ENCODE peak calls at places on chromosomes 11 and 22, in five cellular contexts. One of them, this sample, is unnamed.

GRCh38 chr22:36457688-36458450 is 23.6 kb downstream of the TXN2 start:
- DNase-seq in mesenchymal stem cell: peak
- DNase-seq in H1: peak
- DNase-seq in trophoblast cell: no peak
- DNase-seq in IMR-90: no peak
- DNase-seq in this sample: no peak

GRCh38 chr11:10543782-10544181 is 2.8 kb upstream of the RNF141 start:
- DNase-seq in IMR-90: no peak
- DNase-seq in trophoblast cell: no peak
- DNase-seq in H1: no peak
- DNase-seq in mesenchymal stem cell: no peak
- DNase-seq in this sample: no peak

GRCh38 chr11:84398017-84398626 is 1112.0 kb upstream of the CCDC90B start:
- DNase-seq in H1: no peak
- DNase-seq in mesenchymal stem cell: peak
- DNase-seq in IMR-90: peak
- DNase-seq in trophoblast cell: peak
- DNase-seq in this sample: no peak

GRCh38 chr11:87265132-87265531 is 227.4 kb downstream of the TMEM135 start:
- DNase-seq in H1: no peak
- DNase-seq in trophoblast cell: no peak
- DNase-seq in IMR-90: peak
- DNase-seq in mesenchymal stem cell: no peak
- DNase-seq in this sample: no peak

GRCh38 chr11:43574949-43575915 is 105.3 kb upstream of the HSD17B12 start:
- DNase-seq in H1: peak
- DNase-seq in trophoblast cell: no peak
- DNase-seq in IMR-90: peak
- DNase-seq in mesenchymal stem cell: peak
- DNase-seq in this sample: no peak

GRCh38 chr22:28329582-28330073 is 350.0 kb downstream of the TTC28 start:
- DNase-seq in IMR-90: peak
- DNase-seq in mesenchymal stem cell: peak
- DNase-seq in trophoblast cell: peak
- DNase-seq in H1: no peak
- DNase-seq in this sample: no peak

GRCh38 chr11:35274909-35275807 is 136.2 kb downstream of the CD44 start:
- DNase-seq in mesenchymal stem cell: no peak
- DNase-seq in trophoblast cell: peak
- DNase-seq in H1: no peak
- DNase-seq in IMR-90: no peak
- DNase-seq in this sample: no peak

GRCh38 chr22:49566693-49567092 is 261.0 kb downstream of the BRD1 start:
- DNase-seq in mesenchymal stem cell: no peak
- DNase-seq in IMR-90: no peak
- DNase-seq in H1: peak
- DNase-seq in trophoblast cell: no peak
- DNase-seq in this sample: no peak

GRCh38 chr11:69311767-69312385 is 17.9 kb downstream of the MYEOV start:
- DNase-seq in H1: no peak
- DNase-seq in IMR-90: no peak
- DNase-seq in trophoblast cell: no peak
- DNase-seq in mesenchymal stem cell: peak
- DNase-seq in this sample: no peak

GRCh38 chr22:44807915-44808690 is 55.7 kb downstream of the ARHGAP8 start:
- DNase-seq in IMR-90: no peak
- DNase-seq in mesenchymal stem cell: no peak
- DNase-seq in H1: peak
- DNase-seq in trophoblast cell: no peak
- DNase-seq in this sample: no peak

GRCh38 chr11:40306938-40307548 is 1152.4 kb downstream of the LRRC4C start:
- DNase-seq in mesenchymal stem cell: peak
- DNase-seq in IMR-90: peak
- DNase-seq in trophoblast cell: peak
- DNase-seq in H1: no peak
- DNase-seq in this sample: peak

GRCh38 chr11:123407996-123408597 is 22.0 kb upstream of the GRAMD1B start:
- DNase-seq in mesenchymal stem cell: no peak
- DNase-seq in H1: no peak
- DNase-seq in IMR-90: no peak
- DNase-seq in trophoblast cell: no peak
- DNase-seq in this sample: peak

GRCh38 chr22:36463783-36464184 is 17.7 kb downstream of the TXN2 start:
- DNase-seq in mesenchymal stem cell: no peak
- DNase-seq in H1: no peak
- DNase-seq in trophoblast cell: no peak
- DNase-seq in IMR-90: no peak
- DNase-seq in this sample: no peak

GRCh38 chr11:102850973-102851745 is 7.8 kb upstream of the MMP3 start:
- DNase-seq in trophoblast cell: peak
- DNase-seq in H1: no peak
- DNase-seq in mesenchymal stem cell: peak
- DNase-seq in IMR-90: peak
- DNase-seq in this sample: no peak

GRCh38 chr22:48920776-48921241 is 906.9 kb downstream of the BRD1 start:
- DNase-seq in mesenchymal stem cell: no peak
- DNase-seq in IMR-90: no peak
- DNase-seq in H1: peak
- DNase-seq in trophoblast cell: no peak
- DNase-seq in this sample: no peak

GRCh38 chr11:114110948-114111347 is 51.4 kb downstream of the ZBTB16 start:
- DNase-seq in trophoblast cell: no peak
- DNase-seq in IMR-90: no peak
- DNase-seq in H1: no peak
- DNase-seq in mesenchymal stem cell: peak
- DNase-seq in this sample: no peak

GRCh38 chr22:19869497-19870152 is 15.0 kb upstream of the GNB1L start:
- DNase-seq in IMR-90: no peak
- DNase-seq in mesenchymal stem cell: no peak
- DNase-seq in H1: peak
- DNase-seq in trophoblast cell: no peak
- DNase-seq in this sample: no peak

GRCh38 chr22:20565079-20565734 is 57.8 kb downstream of the MED15 start:
- DNase-seq in IMR-90: peak
- DNase-seq in trophoblast cell: no peak
- DNase-seq in H1: no peak
- DNase-seq in mesenchymal stem cell: peak
- DNase-seq in this sample: no peak

GRCh38 chr11:68980776-68981065 is at the start of gene MRGPRD:
- DNase-seq in H1: no peak
- DNase-seq in IMR-90: no peak
- DNase-seq in trophoblast cell: no peak
- DNase-seq in mesenchymal stem cell: no peak
- DNase-seq in this sample: no peak

GRCh38 chr22:46010951-46011626 is 34.1 kb upstream of the WNT7B start:
- DNase-seq in mesenchymal stem cell: no peak
- DNase-seq in trophoblast cell: no peak
- DNase-seq in IMR-90: no peak
- DNase-seq in H1: no peak
- DNase-seq in this sample: no peak

GRCh38 chr11:62149986-62150886 is 26.4 kb downstream of the INCENP start:
- DNase-seq in IMR-90: no peak
- DNase-seq in mesenchymal stem cell: no peak
- DNase-seq in trophoblast cell: no peak
- DNase-seq in H1: no peak
- DNase-seq in this sample: no peak

GRCh38 chr11:109486129-109486528 is 64.1 kb downstream of the C11orf87 start:
- DNase-seq in mesenchymal stem cell: no peak
- DNase-seq in trophoblast cell: no peak
- DNase-seq in IMR-90: no peak
- DNase-seq in H1: no peak
- DNase-seq in this sample: no peak

GRCh38 chr11:17760102-17761029 is 25.8 kb downstream of the KCNC1 start:
- DNase-seq in trophoblast cell: peak
- DNase-seq in H1: peak
- DNase-seq in mesenchymal stem cell: peak
- DNase-seq in IMR-90: peak
- DNase-seq in this sample: peak

GRCh38 chr11:12112150-12112520 is 1.7 kb downstream of the MICAL2 start:
- DNase-seq in IMR-90: no peak
- DNase-seq in trophoblast cell: no peak
- DNase-seq in H1: no peak
- DNase-seq in mesenchymal stem cell: no peak
- DNase-seq in this sample: no peak

GRCh38 chr11:83990160-83990733 is 704.1 kb upstream of the CCDC90B start:
- DNase-seq in IMR-90: no peak
- DNase-seq in trophoblast cell: no peak
- DNase-seq in mesenchymal stem cell: no peak
- DNase-seq in H1: no peak
- DNase-seq in this sample: no peak

GRCh38 chr11:29333993-29334780 is 682.6 kb downstream of the KCNA4 start:
- DNase-seq in IMR-90: peak
- DNase-seq in trophoblast cell: peak
- DNase-seq in mesenchymal stem cell: peak
- DNase-seq in H1: no peak
- DNase-seq in this sample: peak

GRCh38 chr11:26571861-26572654 is at the start of gene MUC15:
- DNase-seq in H1: no peak
- DNase-seq in IMR-90: no peak
- DNase-seq in trophoblast cell: peak
- DNase-seq in mesenchymal stem cell: no peak
- DNase-seq in this sample: no peak

GRCh38 chr11:73277467-73277866 is 5.3 kb downstream of the P2RY6 start:
- DNase-seq in trophoblast cell: no peak
- DNase-seq in mesenchymal stem cell: no peak
- DNase-seq in IMR-90: no peak
- DNase-seq in H1: no peak
- DNase-seq in this sample: no peak

GRCh38 chr11:126631399-126631798 is 275.9 kb downstream of the ST3GAL4 start:
- DNase-seq in mesenchymal stem cell: no peak
- DNase-seq in trophoblast cell: peak
- DNase-seq in IMR-90: no peak
- DNase-seq in H1: no peak
- DNase-seq in this sample: no peak

GRCh38 chr22:30305519-30305905 is 16.2 kb upstream of the CASTOR1 start:
- DNase-seq in mesenchymal stem cell: peak
- DNase-seq in trophoblast cell: peak
- DNase-seq in IMR-90: no peak
- DNase-seq in H1: no peak
- DNase-seq in this sample: no peak

GRCh38 chr11:68721075-68721474 is 30.2 kb downstream of the TESMIN start:
- DNase-seq in IMR-90: no peak
- DNase-seq in H1: no peak
- DNase-seq in trophoblast cell: no peak
- DNase-seq in mesenchymal stem cell: no peak
- DNase-seq in this sample: no peak

GRCh38 chr11:102112654-102112926 is 2.3 kb downstream of the YAP1 start:
- DNase-seq in trophoblast cell: no peak
- DNase-seq in H1: peak
- DNase-seq in mesenchymal stem cell: no peak
- DNase-seq in IMR-90: no peak
- DNase-seq in this sample: no peak

GRCh38 chr22:25351631-25352293 is 132.3 kb downstream of the CRYBB2 start:
- DNase-seq in H1: no peak
- DNase-seq in IMR-90: no peak
- DNase-seq in mesenchymal stem cell: no peak
- DNase-seq in trophoblast cell: no peak
- DNase-seq in this sample: no peak

GRCh38 chr11:111633756-111634362 is 31.6 kb downstream of the SIK2 start:
- DNase-seq in trophoblast cell: no peak
- DNase-seq in H1: no peak
- DNase-seq in IMR-90: peak
- DNase-seq in mesenchymal stem cell: no peak
- DNase-seq in this sample: no peak

DNA sequence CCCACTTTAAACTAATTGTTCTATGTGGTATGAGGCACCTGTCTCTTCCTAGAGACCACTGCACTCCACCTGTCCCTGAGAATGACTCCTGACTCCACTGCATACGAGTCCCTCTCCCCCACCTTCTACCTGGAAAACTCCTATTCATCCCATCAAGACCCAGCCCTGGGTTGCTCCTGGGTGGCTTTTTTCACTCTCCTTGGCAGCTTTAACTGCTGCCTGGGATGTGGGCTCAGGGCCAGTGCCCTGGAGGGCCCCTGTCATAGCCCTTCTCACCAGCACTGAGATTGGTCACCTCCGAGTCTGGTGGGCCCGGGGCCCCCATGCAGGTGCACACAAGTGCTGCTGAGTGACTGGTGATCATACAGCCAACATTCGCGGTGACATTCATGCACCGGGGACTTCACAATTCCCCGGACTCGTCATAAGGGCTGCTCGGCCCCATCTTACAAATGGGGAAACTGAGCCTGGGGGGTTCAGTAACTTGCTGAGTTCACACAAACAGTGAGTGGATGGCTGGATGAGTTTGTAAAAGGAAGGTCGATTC is 25.9 kb upstream of the TOLLIP start:
- DNase-seq in trophoblast cell: no peak
- DNase-seq in H1: no peak
- DNase-seq in mesenchymal stem cell: no peak
- DNase-seq in IMR-90: no peak
- DNase-seq in this sample: no peak
- H3K4me3 ChIP-seq in trophoblast cell: no peak
- H3K4me3 ChIP-seq in H1: peak
- H3K4me3 ChIP-seq in mesenchymal stem cell: peak
- H3K4me3 ChIP-seq in IMR-90: no peak
- H3K4me3 ChIP-seq in this sample: no peak

DNA sequence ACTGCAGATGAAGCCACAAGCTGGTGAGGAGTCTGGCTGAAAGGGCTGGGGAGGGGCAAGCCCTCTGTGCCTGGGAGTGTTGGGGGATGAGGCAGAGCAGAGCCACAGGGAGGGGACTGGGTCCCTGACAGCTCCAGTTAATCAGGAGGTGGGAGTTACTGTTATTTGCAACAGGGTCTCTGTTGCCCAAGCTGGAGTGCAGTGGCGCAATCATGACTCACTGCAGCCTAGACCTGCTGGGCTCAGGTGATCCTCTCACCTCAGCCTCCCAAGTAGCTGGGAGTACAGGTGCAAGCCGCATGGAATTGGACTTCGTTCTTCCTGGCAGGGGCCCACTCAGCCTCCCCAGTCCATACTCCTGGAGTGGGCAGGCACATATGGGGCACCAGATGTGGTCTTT is 7.7 kb downstream of the SCN2B start:
- DNase-seq in trophoblast cell: peak
- DNase-seq in IMR-90: no peak
- DNase-seq in H1: no peak
- DNase-seq in mesenchymal stem cell: no peak
- DNase-seq in this sample: no peak
- H3K14ac ChIP-seq in trophoblast cell: no peak
- H3K14ac ChIP-seq in IMR-90: no peak
- H3K14ac ChIP-seq in H1: no peak
- H3K14ac ChIP-seq in mesenchymal stem cell: no peak
- H3K14ac ChIP-seq in this sample: peak

DNA sequence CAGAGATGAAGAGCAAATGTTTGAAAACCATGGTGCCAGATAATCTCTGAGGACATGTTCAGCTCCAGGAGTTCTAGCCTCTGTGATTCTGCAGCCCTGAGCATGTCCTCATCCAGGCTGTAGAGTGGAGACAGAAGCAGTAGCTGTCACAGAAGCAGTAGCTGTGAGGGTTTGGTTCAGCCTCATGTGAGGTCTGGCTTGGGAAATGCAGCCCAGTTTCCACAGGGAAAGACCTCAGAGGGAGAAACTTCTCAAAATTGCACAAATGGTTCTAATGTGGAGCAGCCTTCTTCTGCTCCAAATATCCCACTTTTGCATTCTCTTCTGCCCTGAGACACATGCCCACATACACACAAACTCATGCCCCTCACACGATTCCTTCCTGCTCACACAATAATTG is 48.4 kb downstream of the DBX1 start:
- DNase-seq in mesenchymal stem cell: no peak
- DNase-seq in trophoblast cell: no peak
- DNase-seq in IMR-90: no peak
- DNase-seq in H1: no peak
- DNase-seq in this sample: no peak
- H3K9ac ChIP-seq in mesenchymal stem cell: peak
- H3K9ac ChIP-seq in trophoblast cell: no peak
- H3K9ac ChIP-seq in IMR-90: peak
- H3K9ac ChIP-seq in H1: no peak
- H3K9ac ChIP-seq in this sample: no peak

GRCh38 chr22:39292561-39293074 is 26.8 kb downstream of the RPL3 start:
- DNase-seq in trophoblast cell: peak
- DNase-seq in IMR-90: peak
- DNase-seq in mesenchymal stem cell: peak
- DNase-seq in H1: no peak
- DNase-seq in this sample: peak
- H3K4me3 ChIP-seq in trophoblast cell: no peak
- H3K4me3 ChIP-seq in IMR-90: no peak
- H3K4me3 ChIP-seq in mesenchymal stem cell: no peak
- H3K4me3 ChIP-seq in H1: no peak
- H3K4me3 ChIP-seq in this sample: no peak